ENCODE peak calls at places on chromosome 12, in ten cellular contexts. F is stomach; E is upper lobe of right lung; Q is tibial nerve; M is uterus; R is ascending aorta; Y is CD8-positive, alpha-beta memory T cell; T is right lobe of liver; B is adrenal gland; N is fibroblast of lung. G is an unnamed sample.

GRCh38 chr12:701896-702539 is 38.8 kb upstream of the NINJ2 start:
- DNase-seq in F (no peak), E (no peak), Q (no peak), M (no peak), R (no peak), Y (no peak), T (no peak), B (no peak), N (no peak), G (no peak)

GRCh38 chr12:131862600-131862993 is 31.8 kb upstream of the ULK1 start:
- DNase-seq in F (no peak), E (no peak), Q (no peak), M (no peak), R (no peak), Y (no peak), T (no peak), B (no peak), N (no peak), G (no peak)

GRCh38 chr12:4908694-4909396 is 860 bp upstream of the KCNA1 start:
- DNase-seq in F (no peak), E (no peak), Q (no peak), M (no peak), R (no peak), Y (no peak), T (no peak), B (no peak), N (no peak), G (no peak)

GRCh38 chr12:101594700-101595099 is at the start of gene MYBPC1:
- DNase-seq in F (no peak), E (no peak), Q (no peak), M (no peak), R (no peak), Y (no peak), T (no peak), B (no peak), N (no peak), G (no peak)

GRCh38 chr12:118164798-118165486 is 29.0 kb downstream of the PEBP1 start:
- DNase-seq in F (no peak), E (no peak), Q (no peak), M (no peak), R (no peak), Y (no peak), T (no peak), B (peak; percentile 54), N (peak; percentile 51), G (peak; percentile 41)

GRCh38 chr12:3935078-3935477 is 61.9 kb upstream of the PARP11 start:
- DNase-seq in F (no peak), E (no peak), Q (no peak), M (no peak), R (no peak), Y (no peak), T (no peak), B (no peak), N (no peak), G (no peak)

GRCh38 chr12:101089271-101089670 is 120.8 kb downstream of the SLC5A8 start:
- DNase-seq in F (no peak), E (no peak), Q (no peak), M (no peak), R (no peak), Y (no peak), T (no peak), B (no peak), N (no peak), G (no peak)

GRCh38 chr12:50979369-50980052 is 27.2 kb downstream of the HIGD1C start:
- DNase-seq in F (no peak), E (no peak), Q (no peak), M (no peak), R (no peak), Y (no peak), T (no peak), B (no peak), N (no peak), G (no peak)

GRCh38 chr12:56520025-56520810 is 1.4 kb upstream of the RBMS2 start:
- DNase-seq in F (no peak), E (no peak), Q (no peak), M (no peak), R (no peak), Y (no peak), T (no peak), B (no peak), N (no peak), G (no peak)

GRCh38 chr12:30930238-30931010 is 3.9 kb downstream of the TSPAN11 start:
- DNase-seq in F (no peak), E (no peak), Q (no peak), M (no peak), R (no peak), Y (no peak), T (no peak), B (no peak), N (no peak), G (no peak)

GRCh38 chr12:112031472-112031871 is 18.2 kb downstream of the ERP29 start:
- DNase-seq in F (no peak), E (no peak), Q (no peak), M (no peak), R (no peak), Y (no peak), T (no peak), B (no peak), N (no peak), G (no peak)

GRCh38 chr12:131121705-131122405 is 168.1 kb downstream of the ADGRD1 start:
- DNase-seq in F (no peak), E (no peak), Q (peak; percentile 9), M (no peak), R (no peak), Y (no peak), T (no peak), B (no peak), N (no peak), G (no peak)

GRCh38 chr12:52900166-52900895 is 4.5 kb downstream of the KRT8 start:
- DNase-seq in F (no peak), E (no peak), Q (no peak), M (no peak), R (no peak), Y (no peak), T (no peak), B (no peak), N (no peak), G (peak; percentile 77)

GRCh38 chr12:80838708-80839107 is 99.0 kb downstream of the LIN7A start:
- DNase-seq in F (no peak), E (no peak), Q (no peak), M (no peak), R (no peak), Y (no peak), T (no peak), B (no peak), N (no peak), G (no peak)
- H3K27ac ChIP-seq in F (no peak overlapping the region), E (no peak overlapping the region), Q (no peak overlapping the region), M (no peak overlapping the region), R (no peak overlapping the region), Y (no peak overlapping the region), T (no peak overlapping the region), B (no peak overlapping the region), N (no peak overlapping the region), G (no peak overlapping the region)

GRCh38 chr12:70936414-70936813 is 15.9 kb upstream of the PTPRR start:
- DNase-seq in F (no peak), E (no peak), Q (no peak), M (no peak), R (no peak), Y (no peak), T (no peak), B (no peak), N (no peak), G (no peak)
- H3K4me3 ChIP-seq in F (no peak overlapping the region), E (no peak overlapping the region), Q (no peak overlapping the region), M (no peak overlapping the region), R (no peak overlapping the region), Y (no peak overlapping the region), T (no peak overlapping the region), B (no peak overlapping the region), N (no peak overlapping the region), G (no peak overlapping the region)

GRCh38 chr12:121630791-121631190 is 4.5 kb downstream of the ORAI1 start:
- DNase-seq in F (no peak), E (no peak), Q (no peak), M (no peak), R (no peak), Y (no peak), T (no peak), B (no peak), N (no peak), G (no peak)
- H3K4me1 ChIP-seq in F (peaks cover 52% of the 10 kb centered on the region), E (peaks cover 42% of the 10 kb centered on the region), Q (peaks cover 70% of the 10 kb centered on the region), M (no peaks in the 10 kb centered on the region), R (no peaks in the 10 kb centered on the region), Y (peaks cover 71% of the 10 kb centered on the region), T (peaks cover 28% of the 10 kb centered on the region), B (peaks cover 52% of the 10 kb centered on the region), N (peaks cover 14% of the 10 kb centered on the region), G (peaks cover 4% of the 10 kb centered on the region)

DNA sequence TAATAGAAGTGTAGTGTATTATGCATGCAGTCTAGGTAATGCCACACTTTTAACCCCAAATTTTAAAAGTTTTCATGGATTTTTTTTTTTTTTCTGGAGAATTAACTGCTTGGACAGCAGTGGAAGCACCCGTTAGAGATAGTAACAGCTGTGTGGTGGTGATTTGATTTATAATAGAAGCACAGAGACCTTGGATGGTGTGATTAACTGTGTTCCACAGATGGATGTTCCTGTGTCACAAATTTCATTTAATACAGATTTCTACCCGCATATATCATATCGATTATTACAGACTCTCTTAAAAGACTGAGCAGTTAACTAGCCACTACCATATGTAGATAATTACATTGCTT is 47.0 kb downstream of the IFT81 start:
- DNase-seq in F (no peak), E (no peak), Q (no peak), M (no peak), R (no peak), Y (no peak), T (no peak), B (no peak), N (no peak), G (no peak)
- H3K27ac ChIP-seq in F (no peak overlapping the region), E (no peak overlapping the region), Q (no peak overlapping the region), M (no peak overlapping the region), R (peak overlapping the region; percentile 43), Y (no peak overlapping the region), T (no peak overlapping the region), B (no peak overlapping the region), N (no peak overlapping the region), G (no peak overlapping the region)